ENCODE peak calls at places on chromosome 20, in seven cellular contexts. B is SJSA1, N is HCT116, C is ovary, X is colonic mucosa, M is dorsolateral prefrontal cortex, A is AG04450. L is an unnamed sample.

GRCh38 chr20:51016521-51016920 is 6.4 kb downstream of the KCNG1 start:
- DNase-seq in B (no peak), N (no peak), C (no peak), X (no peak), M (no peak), A (no peak), L (no peak)

GRCh38 chr20:57715268-57715904 is 5.6 kb upstream of the PMEPA1 start:
- DNase-seq in B (no peak), N (no peak), C (no peak), X (no peak), M (no peak), A (no peak), L (no peak)

GRCh38 chr20:15594296-15594695 is 979.0 kb downstream of the KIF16B start:
- DNase-seq in B (no peak), N (no peak), C (no peak), X (no peak), M (no peak), A (no peak), L (no peak)

GRCh38 chr20:8251201-8251575 is 119.1 kb downstream of the PLCB1 start:
- DNase-seq in B (no peak), N (no peak), C (no peak), X (no peak), M (no peak), A (no peak), L (no peak)

GRCh38 chr20:57445298-57445697 is 54.1 kb downstream of the RBM38 start:
- DNase-seq in B (no peak), N (no peak), C (peak), X (no peak), M (no peak), A (peak), L (peak)

GRCh38 chr20:1382670-1383069 is 10.2 kb downstream of the FKBP1A start:
- DNase-seq in B (no peak), N (no peak), C (peak), X (no peak), M (no peak), A (no peak), L (peak)

GRCh38 chr20:4782373-4782772 is 60.7 kb downstream of the PRND start:
- DNase-seq in B (no peak), N (no peak), C (no peak), X (no peak), M (no peak), A (no peak), L (no peak)

GRCh38 chr20:50645253-50646068 is 45.9 kb downstream of the RIPOR3 start:
- DNase-seq in B (peak), N (peak), C (peak), X (peak), M (no peak), A (peak), L (peak)

GRCh38 chr20:23923891-23924435 is 44.4 kb upstream of the CST5 start:
- DNase-seq in B (no peak), N (no peak), C (no peak), X (no peak), M (no peak), A (no peak), L (no peak)

GRCh38 chr20:57414867-57415592 is 23.8 kb downstream of the RBM38 start:
- DNase-seq in B (peak), N (no peak), C (peak), X (no peak), M (no peak), A (no peak), L (no peak)

GRCh38 chr20:39282619-39283092 is 320.5 kb downstream of the DHX35 start:
- DNase-seq in B (no peak), N (no peak), C (no peak), X (no peak), M (no peak), A (no peak), L (no peak)

GRCh38 chr20:19974621-19975435 is 42.3 kb upstream of the NAA20 start:
- DNase-seq in B (peak), N (no peak), C (peak), X (peak), M (peak), A (peak), L (peak)

GRCh38 chr20:4082406-4083102 is 67.2 kb upstream of the RNF24 start:
- DNase-seq in B (peak), N (no peak), C (no peak), X (no peak), M (no peak), A (no peak), L (peak)

GRCh38 chr20:37389844-37390275 is 43.9 kb downstream of the SRC start:
- DNase-seq in B (no peak), N (no peak), C (peak), X (no peak), M (no peak), A (no peak), L (no peak)

GRCh38 chr20:38065764-38066375 is 32.3 kb downstream of the RPRD1B start:
- DNase-seq in B (no peak), N (no peak), C (no peak), X (no peak), M (no peak), A (no peak), L (no peak)

GRCh38 chr20:3203315-3204123 is 963 bp downstream of the DDRGK1 start:
- DNase-seq in B (peak), N (no peak), C (no peak), X (peak), M (no peak), A (no peak), L (peak)

GRCh38 chr20:19381947-19382346 is 169.5 kb downstream of the SLC24A3 start:
- DNase-seq in B (no peak), N (no peak), C (no peak), X (no peak), M (no peak), A (no peak), L (no peak)

GRCh38 chr20:4925842-4926530 is 75.3 kb downstream of the SLC23A2 start:
- DNase-seq in B (peak), N (no peak), C (peak), X (peak), M (no peak), A (no peak), L (peak)

GRCh38 chr20:41798926-41799502 is 180.8 kb upstream of the CHD6 start:
- DNase-seq in B (no peak), N (no peak), C (no peak), X (no peak), M (no peak), A (no peak), L (no peak)

GRCh38 chr20:16922834-16923233 is 174.7 kb downstream of the OTOR start:
- DNase-seq in B (peak), N (no peak), C (no peak), X (no peak), M (no peak), A (peak), L (peak)

GRCh38 chr20:12305555-12305954 is 387.9 kb downstream of the BTBD3 start:
- DNase-seq in B (no peak), N (no peak), C (no peak), X (no peak), M (no peak), A (no peak), L (peak)

GRCh38 chr20:38645318-38645717 is 43.7 kb downstream of the ARHGAP40 start:
- DNase-seq in B (no peak), N (no peak), C (no peak), X (no peak), M (no peak), A (no peak), L (no peak)

GRCh38 chr20:51609251-51609650 is 66.7 kb upstream of the NFATC2 start:
- DNase-seq in B (no peak), N (no peak), C (no peak), X (no peak), M (no peak), A (no peak), L (no peak)

GRCh38 chr20:48556956-48557355 is 270.8 kb downstream of the PREX1 start:
- DNase-seq in B (no peak), N (no peak), C (no peak), X (no peak), M (no peak), A (no peak), L (no peak)

GRCh38 chr20:25070821-25071473 is 11.0 kb downstream of the VSX1 start:
- DNase-seq in B (no peak), N (no peak), C (peak), X (no peak), M (no peak), A (no peak), L (no peak)

GRCh38 chr20:18005990-18006364 is 37.2 kb downstream of the MGME1 start:
- DNase-seq in B (no peak), N (no peak), C (no peak), X (no peak), M (no peak), A (no peak), L (no peak)

GRCh38 chr20:49353348-49353747 is 75.5 kb upstream of the ZNFX1 start:
- DNase-seq in B (no peak), N (no peak), C (no peak), X (no peak), M (no peak), A (no peak), L (no peak)

GRCh38 chr20:16125810-16126209 is 447.4 kb downstream of the KIF16B start:
- DNase-seq in B (no peak), N (no peak), C (no peak), X (no peak), M (no peak), A (no peak), L (no peak)

GRCh38 chr20:35305682-35306556 is 13.7 kb upstream of the FAM83C start:
- DNase-seq in B (peak), N (peak), C (no peak), X (no peak), M (peak), A (peak), L (peak)

GRCh38 chr20:53944796-53945195 is 125.6 kb downstream of the BCAS1 start:
- DNase-seq in B (no peak), N (no peak), C (no peak), X (no peak), M (no peak), A (no peak), L (no peak)

GRCh38 chr20:1130058-1130694 is 11.8 kb downstream of the PSMF1 start:
- DNase-seq in B (no peak), N (no peak), C (no peak), X (no peak), M (no peak), A (no peak), L (no peak)

GRCh38 chr20:59159091-59159821 is 4.4 kb upstream of the ZNF831 start:
- DNase-seq in B (no peak), N (no peak), C (no peak), X (peak), M (no peak), A (no peak), L (no peak)

GRCh38 chr20:49993301-49993751 is 10.5 kb downstream of the SNAI1 start:
- DNase-seq in B (no peak), N (no peak), C (no peak), X (no peak), M (no peak), A (no peak), L (no peak)

GRCh38 chr20:49424536-49424935 is 57.9 kb downstream of the KCNB1 start:
- DNase-seq in B (no peak), N (no peak), C (no peak), X (no peak), M (peak), A (no peak), L (no peak)

GRCh38 chr20:22382742-22383141 is 201.6 kb downstream of the FOXA2 start:
- DNase-seq in B (no peak), N (no peak), C (no peak), X (no peak), M (no peak), A (no peak), L (no peak)

GRCh38 chr20:3100480-3100879 is 16.0 kb upstream of the AVP start:
- DNase-seq in B (no peak), N (no peak), C (no peak), X (no peak), M (no peak), A (no peak), L (no peak)

GRCh38 chr20:48631114-48632016 is 196.4 kb downstream of the PREX1 start:
- DNase-seq in B (no peak), N (no peak), C (no peak), X (no peak), M (no peak), A (no peak), L (no peak)

DNA sequence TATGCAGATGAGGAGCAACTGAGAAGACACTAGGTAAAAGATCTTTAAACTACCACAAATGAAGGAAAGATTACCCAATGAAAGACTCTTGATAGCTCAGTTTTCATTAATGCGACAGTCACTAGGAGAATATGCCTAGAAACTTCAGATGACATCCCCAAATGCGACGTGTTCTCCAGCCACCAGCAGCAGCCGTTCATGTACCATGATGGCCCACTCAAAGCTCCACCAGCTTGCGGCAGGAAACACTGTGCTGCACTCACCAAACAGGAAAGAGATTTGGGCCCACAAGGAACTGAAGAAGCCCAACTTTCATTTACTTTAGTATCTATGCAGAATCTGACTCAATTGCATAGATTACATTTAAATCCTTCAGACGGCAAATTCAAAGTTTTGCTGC is 7.5 kb downstream of the DIDO1 start:
- DNase-seq in B (no peak), N (no peak), C (no peak), X (no peak), M (no peak), A (no peak), L (no peak)
- H3K4me3 ChIP-seq in B (no peak), N (no peak), C (no peak), X (no peak), M (no peak), A (no peak), L (no peak)

GRCh38 chr20:32780278-32780677 is 18.1 kb downstream of the DNMT3B start:
- DNase-seq in B (no peak), N (no peak), C (no peak), X (no peak), M (no peak), A (no peak), L (no peak)

GRCh38 chr20:32779500-32780215 is 17.5 kb downstream of the DNMT3B start:
- DNase-seq in B (no peak), N (no peak), C (no peak), X (no peak), M (no peak), A (no peak), L (no peak)

GRCh38 chr20:32775240-32775991 is 13.2 kb downstream of the DNMT3B start:
- DNase-seq in B (no peak), N (no peak), C (no peak), X (no peak), M (no peak), A (no peak), L (no peak)

GRCh38 chr20:32773880-32774279 is 11.7 kb downstream of the DNMT3B start:
- DNase-seq in B (no peak), N (no peak), C (no peak), X (no peak), M (no peak), A (no peak), L (no peak)

DNA sequence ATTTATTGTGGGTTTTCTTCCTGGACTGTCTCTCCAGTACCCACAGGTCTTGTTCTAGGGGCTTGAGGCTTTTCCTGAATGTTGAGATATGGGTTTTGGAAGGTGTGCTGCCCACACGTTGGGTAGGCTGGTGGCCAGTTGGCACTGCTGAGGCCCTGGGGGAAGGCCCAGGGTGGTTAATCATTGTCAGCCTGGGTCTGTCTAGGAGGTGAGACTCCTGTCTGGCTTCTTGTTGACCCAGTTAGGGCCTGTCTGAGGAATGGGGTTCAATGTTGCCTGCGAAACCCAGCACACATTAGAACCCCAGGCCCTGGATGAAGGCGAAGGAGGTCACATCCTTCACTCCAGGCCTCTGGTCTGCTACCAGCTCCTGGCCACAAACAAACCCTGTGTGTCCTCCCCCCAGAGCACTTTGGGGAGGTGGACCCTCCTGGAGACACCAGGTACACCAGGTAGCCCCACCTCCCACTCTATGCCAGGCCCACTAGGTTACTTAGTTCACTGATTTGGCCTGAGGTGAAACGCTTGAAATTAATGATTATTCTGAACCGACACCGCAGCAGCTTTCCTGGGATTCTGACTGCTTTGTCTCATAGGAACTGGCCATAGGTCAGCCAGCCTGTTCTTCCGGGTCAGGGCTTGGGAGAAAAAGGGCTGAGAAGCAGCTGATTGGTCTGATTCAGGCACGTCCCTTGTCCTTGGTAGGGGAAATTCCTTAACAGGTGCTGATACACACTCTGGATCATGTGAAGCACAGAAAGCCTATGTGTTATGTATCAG is 15.2 kb downstream of the DNMT3B start:
- DNase-seq in B (no peak), N (no peak), C (no peak), X (no peak), M (no peak), A (no peak), L (peak)
- H3K4me3 ChIP-seq in B (no peak), N (no peak), C (no peak), X (no peak), M (no peak), A (no peak), L (no peak)

DNA sequence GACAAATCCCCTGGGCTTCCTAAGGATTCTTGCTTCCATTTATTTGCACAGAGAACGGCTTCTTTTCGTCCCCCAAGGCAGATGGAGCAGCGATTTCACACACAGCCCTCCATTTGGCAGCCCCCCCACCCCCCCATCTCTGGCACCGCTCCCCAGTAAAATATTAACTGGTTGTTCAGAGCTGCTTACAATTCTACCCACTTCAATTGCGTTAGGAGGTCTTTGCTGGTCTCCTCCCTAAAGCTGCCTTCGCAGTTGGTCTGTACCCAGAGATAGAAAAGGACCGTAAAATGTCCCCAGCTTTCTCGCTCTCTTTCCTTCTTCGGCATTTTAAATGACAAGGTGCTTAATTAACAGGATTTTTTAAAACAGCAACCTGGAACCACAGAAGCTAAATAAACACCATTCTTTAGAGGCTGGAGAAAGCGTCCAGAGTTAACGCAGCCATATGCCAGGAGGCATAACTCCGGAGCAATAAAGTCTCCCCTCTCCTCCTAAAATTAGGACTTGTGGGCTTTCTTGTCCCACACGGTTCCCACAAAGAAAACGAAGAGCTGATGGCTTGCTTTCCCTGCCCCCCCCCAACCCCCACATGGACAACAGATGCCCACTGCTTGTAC is 1.7 kb upstream of the ZMYND8 start:
- DNase-seq in B (no peak), N (no peak), C (no peak), X (no peak), M (no peak), A (no peak), L (no peak)
- H3K4me3 ChIP-seq in B (peak), N (peak), C (no peak), X (no peak), M (no peak), A (no peak), L (no peak)

GRCh38 chr20:44494681-44495080 is 19.0 kb downstream of the TTPAL start:
- DNase-seq in B (no peak), N (no peak), C (no peak), X (no peak), M (no peak), A (no peak), L (peak)

GRCh38 chr20:44494266-44494665 is 18.6 kb downstream of the TTPAL start:
- DNase-seq in B (peak), N (no peak), C (no peak), X (no peak), M (no peak), A (peak), L (peak)

GRCh38 chr20:44495802-44496481 is 20.3 kb downstream of the TTPAL start:
- DNase-seq in B (peak), N (peak), C (no peak), X (no peak), M (no peak), A (peak), L (peak)

GRCh38 chr20:44496976-44497375 is 21.3 kb downstream of the TTPAL start:
- DNase-seq in B (peak), N (peak), C (no peak), X (no peak), M (no peak), A (peak), L (peak)

DNA sequence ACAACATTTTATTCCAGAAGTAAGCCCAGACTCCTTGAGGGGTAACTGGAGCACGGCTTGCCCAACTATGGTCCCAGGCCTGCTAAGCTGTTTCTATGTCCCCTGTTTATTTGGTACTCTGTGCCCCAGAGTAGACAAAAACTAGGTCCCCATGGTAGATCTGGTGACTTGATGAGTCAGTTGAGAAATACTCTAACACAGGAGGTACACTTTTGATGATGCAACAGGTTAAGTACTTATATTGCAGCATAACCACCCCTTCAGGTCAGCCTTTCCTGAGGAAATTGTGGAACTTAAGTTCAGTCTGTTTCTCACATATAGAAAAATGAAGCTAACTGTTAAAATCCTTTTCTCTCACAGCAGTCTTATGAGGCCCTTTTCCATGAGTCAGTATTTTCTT is 19.6 kb downstream of the TTPAL start:
- DNase-seq in B (no peak), N (no peak), C (no peak), X (no peak), M (no peak), A (no peak), L (peak)
- H3K4me3 ChIP-seq in B (no peak), N (no peak), C (no peak), X (no peak), M (no peak), A (no peak), L (no peak)

L was measured in fibroblast of the aortic adventitia.